ENCODE peak calls at places on chromosomes 12 and 14, in eight cellular contexts. C is dorsolateral prefrontal cortex, W is brain microvascular endothelial cell, H is heart left ventricle, M is IMR-90, E is tibial artery, I is PC-3, R is mammary epithelial cell. D is an unnamed sample.

GRCh38 chr12:71710276-71711125 is 24.6 kb downstream of the TMEM19 start:
- DNase-seq in W (peak; percentile 89), C (no peak), I (peak; percentile 96), E (no peak), H (no peak), R (peak; percentile 97), M (peak; percentile 91), D (peak; percentile 86)

GRCh38 chr14:79568566-79568965 is 642.7 kb downstream of the DIO2 start:
- DNase-seq in W (no peak), I (no peak), R (no peak), C (no peak), H (no peak), E (no peak), M (no peak), D (no peak)

GRCh38 chr14:100899841-100900771 is 3.4 kb downstream of the RTL1 start:
- DNase-seq in C (peak; percentile 14), H (no peak), E (peak; percentile 42), W (no peak), R (no peak), I (peak; percentile 26), M (no peak), D (no peak)

GRCh38 chr14:75279739-75280447 is 1.3 kb downstream of the FOS start:
- DNase-seq in H (peak; percentile 45), R (peak; percentile 11), E (peak; percentile 75), W (no peak), I (no peak), M (peak; percentile 27), C (no peak), D (no peak)

GRCh38 chr12:65343801-65344200 is 65.3 kb downstream of the MSRB3 start:
- DNase-seq in I (no peak), W (no peak), M (no peak), C (no peak), H (no peak), E (no peak), R (no peak), D (no peak)

GRCh38 chr14:73105727-73106126 is 30.6 kb upstream of the PSEN1 start:
- DNase-seq in M (no peak), I (no peak), E (no peak), R (no peak), W (no peak), H (no peak), C (no peak), D (no peak)

GRCh38 chr14:24054646-24055045 is 2.8 kb downstream of the CARMIL3 start:
- DNase-seq in C (no peak), E (peak; percentile 39), R (no peak), M (no peak), I (no peak), W (no peak), H (peak; percentile 8), D (no peak)

GRCh38 chr12:110224379-110225304 is 56.4 kb upstream of the ATP2A2 start:
- DNase-seq in I (peak; percentile 91), H (no peak), M (peak; percentile 89), C (no peak), W (peak; percentile 43), E (no peak), R (peak; percentile 74), D (no peak)

GRCh38 chr14:44657153-44657552 is 150.1 kb upstream of the FSCB start:
- DNase-seq in I (no peak), W (no peak), E (no peak), H (no peak), R (no peak), M (no peak), C (no peak), D (no peak)

GRCh38 chr14:44657688-44658388 is 150.8 kb upstream of the FSCB start:
- DNase-seq in R (peak; percentile 1), H (no peak), M (peak; percentile 0), W (no peak), E (no peak), I (peak; percentile 66), C (no peak), D (no peak)

GRCh38 chr14:44652640-44653039 is 145.6 kb upstream of the FSCB start:
- DNase-seq in E (no peak), M (no peak), H (no peak), R (no peak), I (no peak), W (no peak), C (no peak), D (no peak)

GRCh38 chr14:44662250-44662891 is 155.3 kb upstream of the FSCB start:
- DNase-seq in I (no peak), R (no peak), M (no peak), C (no peak), H (no peak), E (no peak), W (no peak), D (no peak)

GRCh38 chr14:44658389-44658696 is 151.3 kb upstream of the FSCB start:
- DNase-seq in H (no peak), I (no peak), C (no peak), R (no peak), W (no peak), M (no peak), E (no peak), D (no peak)
- H3K27ac ChIP-seq in H (no peak overlapping the region), I (no peak overlapping the region), C (no peak overlapping the region), R (no peak overlapping the region), W (no peak overlapping the region), M (no peak overlapping the region), E (no peak overlapping the region), D (no peak overlapping the region)

GRCh38 chr14:51188566-51189185 is 51.4 kb upstream of the TMX1 start:
- DNase-seq in E (no peak), M (no peak), C (peak; percentile 75), R (no peak), I (peak; percentile 61), H (no peak), W (no peak), D (no peak)
- H3K27ac ChIP-seq in E (no peak overlapping the region), M (no peak overlapping the region), C (peak overlapping the region; percentile 53), R (no peak overlapping the region), I (peak overlapping the region; percentile 68), H (no peak overlapping the region), W (no peak overlapping the region), D (no peak overlapping the region)

DNA sequence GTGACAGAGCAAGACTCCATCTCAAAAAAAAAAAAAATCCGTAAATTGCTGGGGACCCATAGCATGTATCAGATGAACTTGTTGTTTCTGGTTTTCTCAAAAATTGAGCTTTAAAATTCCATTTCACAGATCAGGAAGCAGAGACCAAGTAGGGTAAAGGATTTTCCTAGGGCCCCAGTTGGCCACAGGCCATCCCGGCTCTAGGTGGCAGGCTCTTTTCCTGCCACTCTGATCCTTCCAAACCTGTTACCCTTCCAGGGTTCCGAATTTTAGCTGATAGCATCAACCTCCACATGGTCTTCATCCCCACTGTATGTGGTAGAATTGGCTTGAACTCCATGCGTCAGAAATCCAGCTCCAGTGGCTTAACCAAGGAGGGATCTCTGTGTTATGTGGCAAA is 36.1 kb upstream of the BDKRB2 start:
- DNase-seq in M (no peak), W (no peak), E (no peak), H (no peak), C (no peak), R (no peak), I (no peak), D (no peak)
- H3K27ac ChIP-seq in M (no peak overlapping the region), W (no peak overlapping the region), E (no peak overlapping the region), H (no peak overlapping the region), C (no peak overlapping the region), R (no peak overlapping the region), I (no peak overlapping the region), D (no peak overlapping the region)

GRCh38 chr14:104138098-104138890 is at the start of gene KIF26A:
- DNase-seq in M (no peak), W (no peak), E (peak; percentile 62), C (peak; percentile 39), H (peak; percentile 65), R (no peak), I (peak; percentile 25), D (no peak)
- H3K27ac ChIP-seq in M (no peak within 1 kb of the TSS), W (no peak within 1 kb of the TSS), E (no peak within 1 kb of the TSS), C (no peak within 1 kb of the TSS), H (peak within 1 kb of the TSS; percentile 80), R (no peak within 1 kb of the TSS), I (no peak within 1 kb of the TSS), D (no peak within 1 kb of the TSS)